ENCODE peak calls at places on chromosomes 11 and 22, in eight cellular contexts. C is suprapubic skin, R is progenitor cell of endocrine pancreas, L is nephron progenitor cell, W is MCF 10A, B is left ventricle myocardium inferior, S is AG10803, O is upper lobe of right lung. U is an unnamed sample.

GRCh38 chr11:44621140-44621681 is 55.7 kb downstream of the CD82 start:
- DNase-seq in O (peak), W (peak), S (peak), B (peak), R (peak), C (peak), L (peak), U (peak)

GRCh38 chr22:45511847-45512261 is 9.2 kb downstream of the FBLN1 start:
- DNase-seq in O (no peak), S (peak), C (peak), B (peak), R (no peak), W (peak), L (peak), U (no peak)

GRCh38 chr11:117769530-117769929 is 27.5 kb downstream of the DSCAML1 start:
- DNase-seq in L (no peak), W (no peak), O (no peak), B (no peak), S (no peak), C (no peak), R (no peak), U (no peak)

GRCh38 chr22:39382410-39382809 is 17.2 kb upstream of the TAB1 start:
- DNase-seq in L (no peak), S (no peak), O (no peak), C (no peak), W (no peak), B (no peak), R (no peak), U (no peak)

GRCh38 chr11:95577716-95578460 is 211.7 kb downstream of the FAM76B start:
- DNase-seq in R (no peak), O (no peak), L (no peak), W (peak), C (no peak), S (peak), B (no peak), U (no peak)

GRCh38 chr11:130211144-130211543 is 51.6 kb downstream of the ST14 start:
- DNase-seq in C (peak), O (no peak), L (no peak), B (no peak), S (no peak), R (no peak), W (no peak), U (peak)

GRCh38 chr22:39207141-39208012 is 37.4 kb downstream of the PDGFB start:
- DNase-seq in S (peak), B (no peak), C (peak), R (no peak), L (no peak), O (peak), W (peak), U (no peak)

GRCh38 chr22:49827307-49827852 is 293 bp downstream of the BRD1 start:
- DNase-seq in S (peak), W (no peak), C (no peak), R (no peak), O (no peak), B (no peak), L (peak), U (no peak)

GRCh38 chr11:57641426-57641825 is 8.3 kb downstream of the YPEL4 start:
- DNase-seq in R (no peak), B (no peak), O (no peak), W (peak), S (peak), C (no peak), L (no peak), U (no peak)

GRCh38 chr22:24162377-24162927 is 18.8 kb upstream of the SUSD2 start:
- DNase-seq in C (no peak), S (no peak), W (no peak), R (no peak), O (no peak), B (no peak), L (no peak), U (no peak)

GRCh38 chr22:47716890-47717615 is 954.6 kb downstream of the TBC1D22A start:
- DNase-seq in C (no peak), L (no peak), O (no peak), R (no peak), S (no peak), W (no peak), B (no peak), U (no peak)

GRCh38 chr11:35042906-35043305 is 96.1 kb upstream of the CD44 start:
- DNase-seq in R (no peak), C (no peak), S (no peak), B (no peak), L (no peak), W (no peak), O (no peak), U (no peak)

GRCh38 chr11:68460741-68461283 is at the start of gene PPP6R3:
- DNase-seq in B (no peak), C (no peak), O (no peak), W (no peak), R (no peak), S (peak), L (no peak), U (no peak)

GRCh38 chr11:86576946-86577624 is 95.3 kb downstream of the ME3 start:
- DNase-seq in L (no peak), W (no peak), C (no peak), B (no peak), R (no peak), S (no peak), O (no peak), U (no peak)

GRCh38 chr11:127339376-127339775 is 338.8 kb upstream of the KIRREL3 start:
- DNase-seq in O (no peak), B (no peak), L (no peak), C (no peak), S (no peak), R (no peak), W (no peak), U (no peak)

GRCh38 chr11:15800121-15800800 is 556.1 kb downstream of the SOX6 start:
- DNase-seq in R (no peak), C (no peak), B (peak), O (peak), W (peak), L (no peak), S (peak), U (no peak)

GRCh38 chr11:122893131-122893530 is 10.6 kb downstream of the JHY start:
- DNase-seq in S (peak), R (no peak), C (no peak), B (no peak), L (no peak), O (no peak), W (no peak), U (no peak)

GRCh38 chr11:44775366-44776356 is 48.9 kb downstream of the TSPAN18 start:
- DNase-seq in C (no peak), S (peak), B (peak), W (peak), R (no peak), O (no peak), L (peak), U (no peak)

GRCh38 chr22:38987171-38987895 is 5.2 kb downstream of the APOBEC3B start:
- DNase-seq in O (no peak), W (no peak), R (no peak), C (no peak), B (no peak), S (no peak), L (no peak), U (no peak)

GRCh38 chr22:36433318-36434231 is 45.8 kb upstream of the MYH9 start:
- DNase-seq in L (no peak), C (no peak), B (no peak), O (peak), W (no peak), R (no peak), S (no peak), U (no peak)

GRCh38 chr22:27662359-27663030 is 139.1 kb downstream of the MN1 start:
- DNase-seq in O (no peak), L (no peak), C (no peak), S (no peak), B (peak), R (no peak), W (peak), U (no peak)

GRCh38 chr11:74870485-74870884 is 78.4 kb downstream of the XRRA1 start:
- DNase-seq in R (no peak), L (no peak), C (no peak), W (peak), B (no peak), S (peak), O (no peak), U (no peak)

GRCh38 chr11:78646564-78647185 is 72.0 kb upstream of the NARS2 start:
- DNase-seq in B (no peak), W (peak), O (no peak), L (peak), C (no peak), R (peak), S (peak), U (no peak)

GRCh38 chr11:67646535-67647336 is 3.8 kb downstream of the ACY3 start:
- DNase-seq in L (no peak), C (no peak), R (no peak), O (no peak), W (no peak), S (no peak), B (no peak), U (no peak)

GRCh38 chr22:18035740-18036139 is 11.4 kb upstream of the MICAL3 start:
- DNase-seq in S (no peak), C (no peak), W (peak), O (no peak), L (no peak), R (no peak), B (peak), U (no peak)

GRCh38 chr11:119788096-119788883 is 59.3 kb upstream of the NECTIN1 start:
- DNase-seq in S (no peak), W (no peak), B (no peak), L (no peak), O (peak), R (no peak), C (no peak), U (no peak)

GRCh38 chr11:129247129-129247528 is 55.0 kb upstream of the ARHGAP32 start:
- DNase-seq in B (no peak), L (no peak), W (no peak), O (no peak), R (no peak), C (no peak), S (peak), U (no peak)

GRCh38 chr22:39240841-39241631 is 3.7 kb downstream of the PDGFB start:
- DNase-seq in C (peak), S (peak), O (no peak), B (peak), W (no peak), R (no peak), L (peak), U (no peak)

GRCh38 chr11:2567026-2567671 is 122.3 kb downstream of the KCNQ1 start:
- DNase-seq in O (peak), W (no peak), L (no peak), S (no peak), B (no peak), R (no peak), C (peak), U (no peak)

GRCh38 chr11:78244546-78245315 is 56.0 kb downstream of the USP35 start:
- DNase-seq in C (no peak), W (no peak), R (no peak), O (no peak), B (no peak), S (peak), L (no peak), U (no peak)

GRCh38 chr11:114060402-114061052 is 1.0 kb downstream of the ZBTB16 start:
- DNase-seq in L (peak), R (peak), S (no peak), W (peak), B (peak), O (peak), C (no peak), U (no peak)

GRCh38 chr11:126265801-126266200 is 2.9 kb downstream of the SRPRA start:
- DNase-seq in B (no peak), R (no peak), C (no peak), W (no peak), S (no peak), L (no peak), O (no peak), U (no peak)

GRCh38 chr11:7673724-7674434 is 579 bp upstream of the CYB5R2 start:
- DNase-seq in R (peak), W (no peak), B (no peak), L (peak), S (peak), C (peak), O (peak), U (no peak)

GRCh38 chr11:14974723-14975587 is 2.8 kb upstream of the CALCA start:
- DNase-seq in W (peak), S (peak), R (peak), C (no peak), B (peak), L (peak), O (peak), U (no peak)

GRCh38 chr11:117901601-117902000 is 25.1 kb upstream of the FXYD6 start:
- DNase-seq in L (no peak), W (no peak), O (no peak), R (no peak), S (no peak), C (no peak), B (no peak), U (no peak)

GRCh38 chr11:71456831-71457230 is 3.8 kb downstream of the NADSYN1 start:
- DNase-seq in C (peak), O (no peak), B (no peak), L (no peak), S (no peak), R (no peak), W (no peak), U (no peak)

GRCh38 chr22:38088723-38089473 is 4.9 kb upstream of the SLC16A8 start:
- DNase-seq in R (no peak), B (peak), L (no peak), S (peak), O (no peak), W (no peak), C (no peak), U (no peak)

GRCh38 chr22:41184679-41185078 is 20.4 kb upstream of the L3MBTL2 start:
- DNase-seq in O (no peak), W (no peak), L (no peak), C (no peak), R (no peak), S (no peak), B (no peak), U (peak)

GRCh38 chr11:1546536-1547466 is 25.3 kb downstream of the DUSP8 start:
- DNase-seq in C (no peak), R (peak), W (peak), L (peak), B (no peak), O (peak), S (no peak), U (no peak)

GRCh38 chr11:1547467-1548098 is 24.5 kb downstream of the DUSP8 start:
- DNase-seq in L (no peak), R (no peak), S (no peak), O (no peak), C (no peak), W (no peak), B (no peak), U (no peak)

GRCh38 chr11:1548221-1549070 is 23.6 kb downstream of the DUSP8 start:
- DNase-seq in R (no peak), W (peak), C (no peak), S (peak), B (peak), L (peak), O (peak), U (no peak)

GRCh38 chr11:1546077-1546535 is 26.0 kb downstream of the DUSP8 start:
- DNase-seq in O (no peak), W (no peak), R (peak), S (no peak), L (no peak), B (no peak), C (no peak), U (no peak)

DNA sequence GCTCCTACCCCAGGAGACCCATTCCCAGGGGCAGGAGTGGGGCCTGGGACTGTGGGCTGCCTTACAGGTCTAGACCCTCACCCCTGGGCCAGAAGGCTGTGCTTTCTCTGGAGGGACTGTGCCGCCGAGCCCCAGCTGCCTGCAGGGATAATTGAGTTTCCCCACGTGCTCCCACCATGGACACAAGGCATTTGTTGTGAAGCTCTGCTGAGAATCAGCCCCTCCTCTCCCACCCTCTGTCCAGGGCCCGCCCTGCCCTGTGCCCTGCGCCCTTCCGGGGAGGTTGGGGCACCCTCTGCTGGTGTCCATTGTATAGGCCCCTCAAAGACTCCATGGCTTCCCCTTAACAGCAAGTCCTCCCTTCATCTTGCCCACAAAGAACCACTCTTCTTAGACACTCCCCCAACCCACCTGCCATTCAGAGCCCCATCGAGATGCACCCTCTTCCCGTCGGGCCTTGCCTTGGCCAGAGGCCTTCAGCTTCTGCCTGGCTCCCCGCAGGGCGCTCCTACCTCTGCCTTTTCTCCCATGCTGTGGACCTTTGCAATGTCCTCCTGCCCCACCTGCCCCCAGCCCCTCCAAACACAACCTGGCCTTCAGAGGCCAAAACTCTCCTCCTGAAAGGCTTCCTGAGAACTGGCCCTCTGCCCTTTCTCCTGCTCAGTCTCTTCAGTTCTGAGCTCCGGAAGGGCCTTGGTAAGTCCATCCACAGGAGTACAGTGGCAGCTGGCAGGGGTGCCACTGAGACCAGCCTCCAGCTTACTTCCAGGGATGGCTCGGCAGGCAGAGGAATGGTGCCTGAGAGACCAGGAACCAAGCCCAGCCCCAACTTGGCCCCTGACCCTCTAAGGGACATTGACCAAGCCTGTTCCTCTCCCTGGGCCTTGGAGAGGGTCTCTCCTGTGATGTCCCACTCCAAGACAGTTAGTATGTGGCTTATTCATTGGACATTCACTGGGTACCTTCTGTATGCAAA is 22.4 kb downstream of the DUSP8 start:
- DNase-seq in L (no peak), W (no peak), B (no peak), O (no peak), R (no peak), C (no peak), S (no peak), U (no peak)
- TF ChIP-seq CTCF in L (no peak), W (no peak), B (no peak), O (no peak), R (no peak), C (no peak), S (no peak), U (no peak)

GRCh38 chr11:8719260-8720190 is 36.9 kb downstream of the RPL27A start:
- DNase-seq in S (peak), B (peak), W (peak), L (no peak), O (no peak), C (no peak), R (no peak), U (no peak)
- TF ChIP-seq CTCF in S (no peak), B (no peak), W (no peak), L (no peak), O (no peak), C (no peak), R (no peak), U (no peak)

GRCh38 chr11:17986007-17986710 is 26.7 kb downstream of the SERGEF start:
- DNase-seq in L (no peak), W (peak), S (peak), B (peak), O (no peak), R (no peak), C (no peak), U (no peak)

GRCh38 chr11:17985517-17985916 is 27.3 kb downstream of the SERGEF start:
- DNase-seq in W (peak), O (no peak), B (no peak), S (no peak), C (no peak), L (no peak), R (no peak), U (no peak)

GRCh38 chr11:17988465-17988864 is 24.4 kb downstream of the SERGEF start:
- DNase-seq in S (no peak), C (no peak), W (no peak), B (no peak), L (no peak), O (no peak), R (no peak), U (no peak)

GRCh38 chr11:17987826-17988225 is 25.0 kb downstream of the SERGEF start:
- DNase-seq in B (no peak), O (no peak), R (no peak), W (no peak), L (no peak), S (no peak), C (no peak), U (no peak)

DNA sequence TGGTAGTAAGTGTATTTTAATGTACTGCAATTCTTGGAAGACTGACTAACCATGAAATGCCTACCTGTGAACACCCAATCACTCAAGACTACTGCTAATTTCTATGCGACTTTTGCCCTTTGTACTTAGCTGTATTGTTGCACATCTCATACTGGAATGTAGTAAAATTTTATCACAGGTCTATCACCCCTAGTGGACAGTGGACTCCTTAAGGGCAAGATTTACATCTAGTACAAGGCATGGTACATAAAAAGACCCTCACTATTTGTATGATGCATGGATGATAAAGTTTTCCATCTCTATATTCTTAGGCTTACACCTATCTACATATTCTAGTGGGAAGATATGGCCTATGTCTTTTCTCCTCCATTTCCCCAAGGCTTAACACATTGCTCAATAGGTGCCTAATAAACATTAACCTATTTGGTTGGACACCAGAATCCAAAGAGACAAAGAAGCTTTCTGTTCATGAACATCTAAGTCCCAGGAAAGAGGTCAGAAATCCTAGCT is 26.1 kb downstream of the SERGEF start:
- DNase-seq in B (no peak), L (no peak), R (no peak), W (no peak), C (no peak), O (no peak), S (no peak), U (no peak)
- TF ChIP-seq CTCF in B (no peak), L (no peak), R (peak), W (peak), C (no peak), O (no peak), S (peak), U (peak)

DNA sequence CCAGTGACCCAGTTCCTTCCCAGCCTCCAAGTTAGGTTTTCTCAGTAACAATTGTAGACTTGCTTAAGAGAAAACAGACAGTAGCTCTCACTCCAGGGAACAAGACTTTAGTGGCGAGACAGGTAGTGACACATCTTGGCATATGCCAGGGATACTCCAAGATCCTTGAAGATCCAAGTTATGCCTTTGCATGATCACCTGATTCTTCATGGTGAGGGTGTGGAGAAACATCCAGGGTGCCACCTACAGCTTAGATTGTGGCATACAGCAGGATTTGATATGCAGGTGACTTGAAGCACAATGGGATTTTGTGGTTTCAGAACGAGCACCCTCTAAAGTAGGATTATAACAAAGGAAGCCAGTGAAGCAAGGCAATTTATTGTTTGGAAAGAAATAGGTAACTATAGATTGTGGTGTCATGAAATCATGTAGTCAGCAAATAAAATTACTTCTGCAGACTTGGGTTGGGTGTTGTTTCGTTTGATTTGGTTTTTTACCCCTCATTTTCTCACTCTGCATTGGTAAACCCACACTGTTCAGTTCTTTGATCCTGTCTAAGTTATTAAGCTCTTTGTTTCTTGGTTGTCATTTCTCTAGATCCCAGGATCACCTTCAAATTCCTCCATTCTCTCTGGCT is 9.2 kb downstream of the POU2AF3 start:
- DNase-seq in S (no peak), B (no peak), C (no peak), W (no peak), R (no peak), O (no peak), L (no peak), U (no peak)
- TF ChIP-seq CTCF in S (no peak), B (no peak), C (no peak), W (no peak), R (no peak), O (no peak), L (no peak), U (no peak)

GRCh38 chr11:66543263-66544107 is 2.4 kb downstream of the ZDHHC24 start:
- DNase-seq in W (no peak), C (no peak), S (no peak), R (peak), L (peak), B (peak), O (no peak), U (no peak)
- TF ChIP-seq CTCF in W (no peak), C (no peak), S (peak), R (peak), L (peak), B (no peak), O (peak), U (peak)

U was measured in type B pancreatic cell.